ENCODE peak calls at places on chromosome 2, in seven cellular contexts. B, P, V, J, R, D and O are unnamed samples.

GRCh38 chr2:147433822-147434221 is 411.0 kb upstream of the ACVR2A start:
- DNase-seq in B (no peak), P (no peak), V (no peak), J (no peak), R (no peak), D (no peak), O (no peak)

GRCh38 chr2:79327460-79327859 is 167.9 kb upstream of the REG3A start:
- DNase-seq in B (no peak), P (no peak), V (no peak), J (no peak), R (no peak), D (no peak), O (no peak)

GRCh38 chr2:173090291-173090877 is 14.7 kb downstream of the MAP3K20 start:
- DNase-seq in B (no peak), P (peak), V (no peak), J (peak), R (peak), D (no peak), O (peak)

GRCh38 chr2:169478339-169478738 is 955 bp upstream of the BBS5 start:
- DNase-seq in B (no peak), P (no peak), V (no peak), J (no peak), R (peak), D (no peak), O (no peak)

GRCh38 chr2:233414273-233414654 is 60.0 kb downstream of the DGKD start:
- DNase-seq in B (no peak), P (no peak), V (no peak), J (no peak), R (peak), D (no peak), O (no peak)

GRCh38 chr2:28556303-28556702 is 60.4 kb downstream of the PLB1 start:
- DNase-seq in B (no peak), P (no peak), V (no peak), J (no peak), R (no peak), D (no peak), O (no peak)

GRCh38 chr2:178397002-178397605 is 53.9 kb downstream of the PRKRA start:
- DNase-seq in B (no peak), P (no peak), V (no peak), J (no peak), R (peak), D (no peak), O (no peak)

GRCh38 chr2:195498839-195499490 is 158.1 kb upstream of the SLC39A10 start:
- DNase-seq in B (no peak), P (no peak), V (no peak), J (no peak), R (peak), D (no peak), O (no peak)

GRCh38 chr2:122734756-122735155 is 979.3 kb downstream of the TSN start:
- DNase-seq in B (peak), P (peak), V (no peak), J (peak), R (peak), D (no peak), O (no peak)

GRCh38 chr2:42784204-42784880 is 8.0 kb downstream of the HAAO start:
- DNase-seq in B (no peak), P (no peak), V (no peak), J (no peak), R (no peak), D (no peak), O (no peak)

GRCh38 chr2:46381871-46382270 is 84.7 kb downstream of the EPAS1 start:
- DNase-seq in B (no peak), P (peak), V (no peak), J (no peak), R (no peak), D (no peak), O (no peak)